ENCODE peak calls at places on chromosomes 2 and 18, in four cellular contexts. V is non-pigmented ciliary epithelial cell, K is left ventricle myocardium inferior, J is right cardiac atrium. I is an unnamed sample.

GRCh38 chr2:149375801-149376349 is 45.5 kb downstream of the LYPD6 start:
- DNase-seq in V (peak; percentile 32), K (no peak), J (no peak), I (no peak)

GRCh38 chr18:52237551-52237950 is 102.4 kb upstream of the DCC start:
- DNase-seq in V (peak; percentile 2), K (no peak), J (no peak), I (no peak)

GRCh38 chr2:163210430-163210918 is 371.9 kb upstream of the KCNH7 start:
- DNase-seq in V (peak; percentile 70), K (no peak), J (no peak), I (peak; percentile 11)

GRCh38 chr2:25312958-25313710 is 28.6 kb downstream of the DNMT3A start:
- DNase-seq in V (no peak), K (no peak), J (peak; percentile 21), I (no peak)

GRCh38 chr2:145777297-145777696 is 1257.4 kb upstream of the ZEB2 start:
- DNase-seq in V (peak; percentile 31), K (no peak), J (no peak), I (no peak)

GRCh38 chr2:235747868-235748144 is 254.0 kb downstream of the AGAP1 start:
- DNase-seq in V (no peak), K (no peak), J (peak; percentile 42), I (no peak)

GRCh38 chr2:34899079-34899478 is 1300.0 kb upstream of the FAM98A start:
- DNase-seq in V (no peak), K (no peak), J (no peak), I (no peak)

GRCh38 chr18:77052656-77053309 is 79.8 kb downstream of the MBP start:
- DNase-seq in V (no peak), K (no peak), J (no peak), I (no peak)

GRCh38 chr2:239230318-239231052 is 170.3 kb downstream of the HDAC4 start:
- DNase-seq in V (no peak), K (peak; percentile 56), J (peak; percentile 83), I (no peak)

GRCh38 chr2:121707920-121708361 is 28.7 kb downstream of the NIFK start:
- DNase-seq in V (no peak), K (no peak), J (no peak), I (no peak)

GRCh38 chr2:14601070-14601770 is 31.3 kb upstream of the LRATD1 start:
- DNase-seq in V (no peak), K (no peak), J (no peak), I (no peak)

GRCh38 chr2:47070920-47071824 is 83.9 kb downstream of the STPG4 start:
- DNase-seq in V (peak; percentile 89), K (peak; percentile 79), J (peak; percentile 89), I (peak; percentile 93)

GRCh38 chr2:234134496-234134895 is 84.0 kb downstream of the SPP2 start:
- DNase-seq in V (no peak), K (no peak), J (no peak), I (no peak)

GRCh38 chr2:164697688-164698290 is 76.5 kb upstream of the GRB14 start:
- DNase-seq in V (no peak), K (no peak), J (no peak), I (no peak)

GRCh38 chr2:137952586-137953129 is 11.6 kb upstream of the HNMT start:
- DNase-seq in V (no peak), K (no peak), J (no peak), I (no peak)

GRCh38 chr2:215917953-215918620 is 95.3 kb downstream of the MREG start:
- DNase-seq in V (no peak), K (no peak), J (no peak), I (no peak)

GRCh38 chr18:42636309-42636708 is 479.2 kb downstream of the RIT2 start:
- DNase-seq in V (no peak), K (no peak), J (peak; percentile 6), I (no peak)

GRCh38 chr2:68839260-68839833 is 31.9 kb downstream of the BMP10 start:
- DNase-seq in V (no peak), K (no peak), J (no peak), I (no peak)

GRCh38 chr2:219476605-219477578 is 21.8 kb upstream of the GMPPA start:
- DNase-seq in V (no peak), K (peak; percentile 14), J (no peak), I (no peak)

GRCh38 chr2:181258761-181259160 is 198.4 kb upstream of the ITGA4 start:
- DNase-seq in V (peak; percentile 88), K (no peak), J (no peak), I (no peak)

GRCh38 chr2:173109253-173110188 is 33.9 kb downstream of the MAP3K20 start:
- DNase-seq in V (peak; percentile 72), K (no peak), J (no peak), I (peak; percentile 47)

GRCh38 chr2:100197643-100198153 is 55.3 kb upstream of the AFF3 start:
- DNase-seq in V (peak; percentile 4), K (peak; percentile 75), J (peak; percentile 92), I (no peak)

GRCh38 chr2:128775401-128776285 is 457.0 kb upstream of the HS6ST1 start:
- DNase-seq in V (no peak), K (no peak), J (no peak), I (no peak)

GRCh38 chr2:136233315-136233714 is 115.4 kb upstream of the CXCR4 start:
- DNase-seq in V (no peak), K (no peak), J (no peak), I (no peak)

GRCh38 chr2:184363213-184363612 is 235.1 kb upstream of the ZNF804A start:
- DNase-seq in V (no peak), K (no peak), J (peak; percentile 5), I (no peak)

GRCh38 chr2:205017381-205017780 is 472.1 kb downstream of the PARD3B start:
- DNase-seq in V (no peak), K (no peak), J (no peak), I (no peak)